ENCODE peak calls at places on chromosomes 3 and 15, in nine cellular contexts. E is ovary; P is dorsolateral prefrontal cortex; S is HFF-Myc; H is CD8-positive, alpha-beta T cell; G is AG10803; F is NB4; U is fibroblast of mammary gland; X is upper lobe of right lung. T is an unnamed sample.

GRCh38 chr15:80856809-80857377 is 77.7 kb downstream of the CEMIP start:
- DNase-seq in S (no peak), P (no peak), U (no peak), E (peak; percentile 44), X (peak; percentile 79), H (no peak), G (peak; percentile 58), F (no peak), T (no peak)

GRCh38 chr15:78350058-78350457 is 9.9 kb downstream of the CRABP1 start:
- DNase-seq in U (no peak), S (no peak), G (no peak), H (no peak), P (no peak), F (no peak), X (peak; percentile 13), E (no peak), T (no peak)

GRCh38 chr3:20246662-20247061 is 60.7 kb upstream of the SGO1 start:
- DNase-seq in S (no peak), P (no peak), E (no peak), G (no peak), U (no peak), X (no peak), F (no peak), H (no peak), T (no peak)

GRCh38 chr3:169034401-169034800 is 629.1 kb downstream of the MECOM start:
- DNase-seq in P (no peak), E (no peak), H (no peak), F (peak; percentile 2), U (peak; percentile 60), S (no peak), G (peak; percentile 60), X (no peak), T (no peak)

GRCh38 chr3:43338295-43338694 is 52.0 kb downstream of the SNRK start:
- DNase-seq in E (no peak), X (no peak), S (no peak), H (no peak), P (no peak), U (no peak), F (peak; percentile 28), G (no peak), T (no peak)

GRCh38 chr3:123832712-123833397 is 51.3 kb downstream of the MYLK start:
- DNase-seq in P (no peak), E (no peak), U (no peak), H (no peak), X (no peak), F (no peak), S (no peak), G (no peak), T (no peak)

GRCh38 chr3:73604491-73604890 is 20.2 kb downstream of the PDZRN3 start:
- DNase-seq in P (no peak), U (peak; percentile 85), E (no peak), H (no peak), F (no peak), G (peak; percentile 81), S (no peak), X (no peak), T (no peak)

GRCh38 chr3:30496496-30496966 is 109.9 kb upstream of the TGFBR2 start:
- DNase-seq in X (no peak), H (no peak), P (no peak), F (peak; percentile 14), S (no peak), G (peak; percentile 79), U (peak; percentile 84), E (no peak), T (peak; percentile 75)

GRCh38 chr15:66834863-66835557 is 133.0 kb downstream of the SMAD6 start:
- DNase-seq in E (no peak), S (no peak), H (no peak), G (no peak), X (no peak), P (no peak), F (no peak), U (no peak), T (no peak)

GRCh38 chr3:62928256-62928655 is 53.0 kb upstream of the CADPS start:
- DNase-seq in U (no peak), H (no peak), X (no peak), P (no peak), F (no peak), S (no peak), G (no peak), E (no peak), T (no peak)

GRCh38 chr15:93523490-93523889 is 434.5 kb upstream of the RGMA start:
- DNase-seq in F (no peak), G (peak; percentile 79), H (no peak), X (no peak), U (peak; percentile 87), E (no peak), S (no peak), P (no peak), T (no peak)

GRCh38 chr15:49270541-49271421 is 100.7 kb downstream of the GALK2 start:
- DNase-seq in P (no peak), E (peak; percentile 37), G (peak; percentile 96), X (no peak), U (peak; percentile 68), H (no peak), S (no peak), F (no peak), T (peak; percentile 66)

GRCh38 chr3:127792664-127793292 is 29.5 kb downstream of the MGLL start:
- DNase-seq in X (peak; percentile 62), H (no peak), F (no peak), G (peak; percentile 97), U (peak; percentile 99), E (no peak), P (no peak), S (peak; percentile 100), T (peak; percentile 80)

GRCh38 chr3:127073931-127074820 is 91.3 kb downstream of the PLXNA1 start:
- DNase-seq in U (no peak), X (no peak), H (no peak), S (no peak), F (peak; percentile 7), E (no peak), G (peak; percentile 16), P (no peak), T (no peak)

GRCh38 chr3:76566211-76566534 is 473.7 kb upstream of the ROBO2 start:
- DNase-seq in H (no peak), U (no peak), F (no peak), X (no peak), E (no peak), S (no peak), P (no peak), G (no peak), T (no peak)

GRCh38 chr3:76566904-76567303 is 473.0 kb upstream of the ROBO2 start:
- DNase-seq in H (no peak), G (no peak), S (no peak), P (no peak), U (no peak), X (no peak), E (no peak), F (no peak), T (no peak)

GRCh38 chr3:76565496-76566210 is 474.2 kb upstream of the ROBO2 start:
- DNase-seq in S (no peak), X (no peak), U (no peak), F (no peak), P (no peak), H (no peak), E (no peak), G (no peak), T (no peak)

GRCh38 chr3:76576201-76576600 is 463.7 kb upstream of the ROBO2 start:
- DNase-seq in U (no peak), X (no peak), F (no peak), E (no peak), G (no peak), H (no peak), P (no peak), S (no peak), T (no peak)

DNA sequence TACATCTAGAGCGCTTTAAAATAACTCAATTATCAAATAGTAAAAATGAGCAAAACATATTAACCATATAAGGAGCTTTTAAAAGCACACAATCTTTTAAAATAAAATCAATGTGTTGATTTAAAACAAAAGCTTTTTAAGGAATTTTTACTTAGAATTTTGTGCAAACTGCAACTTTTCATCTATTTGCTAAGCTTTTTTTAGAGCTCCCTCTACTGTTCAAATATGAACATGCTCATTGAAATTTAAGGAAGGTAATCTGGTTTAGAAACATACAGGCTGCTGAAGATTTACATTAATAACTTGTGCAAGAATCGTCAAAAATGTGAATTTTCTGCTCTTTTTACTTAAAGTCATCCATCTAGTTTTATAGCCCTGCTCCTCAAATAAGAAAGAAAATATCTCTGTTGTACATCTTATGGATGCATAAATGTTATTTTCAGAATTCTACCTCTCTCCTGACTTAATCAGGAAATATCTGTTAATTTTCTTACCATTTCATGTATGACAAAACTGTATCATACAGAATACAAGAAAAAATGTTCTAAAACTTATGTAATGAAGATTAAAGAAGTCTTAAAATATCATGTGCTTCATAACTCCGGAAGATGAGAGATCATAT is 469.4 kb upstream of the ROBO2 start:
- DNase-seq in G (peak; percentile 17), P (no peak), E (no peak), X (no peak), H (no peak), U (peak; percentile 4), F (peak; percentile 13), S (no peak), T (no peak)
- TF ChIP-seq CTCF in G (peak; percentile 76), P (peak; percentile 76), E (no peak), X (peak; percentile 61), H (no peak), U (peak; percentile 58), F (peak; percentile 43), S (peak; percentile 38), T (peak; percentile 55)

DNA sequence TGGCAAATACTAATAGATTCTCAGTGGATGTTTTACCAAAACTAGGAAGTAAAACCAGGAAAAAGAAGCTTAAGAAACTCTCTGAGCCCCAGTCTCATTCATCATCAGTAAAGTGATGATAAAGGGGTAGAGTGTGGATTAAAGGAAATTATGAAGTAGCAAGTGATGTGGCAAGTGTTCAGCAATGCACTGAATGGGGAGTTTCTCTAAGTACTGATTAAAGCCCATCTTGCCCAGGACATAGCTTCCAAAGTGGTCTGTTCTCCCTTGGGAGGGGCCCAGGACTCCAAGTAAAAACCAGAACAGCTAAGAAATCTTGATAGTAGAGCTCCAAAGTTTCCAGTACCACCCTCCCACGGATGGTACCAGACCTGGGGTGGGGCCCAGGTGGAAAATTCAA is 137.3 kb downstream of the WNT5A start:
- DNase-seq in S (no peak), X (no peak), P (no peak), E (no peak), F (no peak), U (no peak), H (no peak), G (no peak), T (no peak)
- TF ChIP-seq CTCF in S (no peak), X (no peak), P (no peak), E (no peak), F (no peak), U (no peak), H (no peak), G (no peak), T (no peak)

GRCh38 chr3:84077479-84077878 is 881.3 kb upstream of the CADM2 start:
- DNase-seq in U (no peak), S (no peak), G (no peak), E (no peak), P (no peak), X (no peak), F (peak; percentile 10), H (no peak), T (no peak)
- TF ChIP-seq CTCF in U (no peak), S (no peak), G (no peak), E (no peak), P (no peak), X (no peak), F (peak; percentile 14), H (no peak), T (no peak)

DNA sequence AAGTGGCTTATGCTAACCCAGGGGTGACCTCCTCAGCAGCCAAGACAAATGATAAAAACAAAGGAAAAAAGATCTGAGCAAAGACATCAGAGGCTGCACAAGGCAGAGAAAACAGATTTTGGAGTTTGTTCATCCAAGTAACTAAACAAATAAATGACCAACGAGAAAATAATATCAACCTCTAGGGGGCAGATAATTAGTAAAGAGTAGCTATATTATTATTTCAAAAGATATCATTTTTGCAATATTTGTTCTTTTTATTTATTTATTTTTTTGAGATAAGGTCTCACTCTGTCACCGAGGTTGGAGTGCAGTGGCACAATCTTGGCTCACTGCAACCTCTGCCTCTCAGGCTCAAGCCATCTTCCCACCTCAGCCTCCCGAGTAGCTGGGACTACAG is 101.8 kb downstream of the PCCB start:
- DNase-seq in U (no peak), P (no peak), E (no peak), X (no peak), G (no peak), H (no peak), F (no peak), S (no peak), T (no peak)
- TF ChIP-seq CTCF in U (peak; percentile 21), P (no peak), E (no peak), X (no peak), G (no peak), H (no peak), F (no peak), S (no peak), T (peak; percentile 41)

T was measured in right atrium auricular region.